ENCODE peak calls at places on chromosome 18, in four cellular contexts. O, M, X and T are unnamed samples.

GRCh38 chr18:3250237-3251107 is 2.9 kb downstream of the MYL12A start:
- DNase-seq in X (no peak), M (peak; percentile 89), O (no peak), T (peak; percentile 63)

GRCh38 chr18:36297419-36298112 is at the start of gene FHOD3:
- DNase-seq in M (peak; percentile 41), X (peak; percentile 67), O (peak; percentile 87), T (peak; percentile 52)

GRCh38 chr18:65817178-65817577 is 66.4 kb downstream of the CDH7 start:
- DNase-seq in M (no peak), O (peak; percentile 56), X (no peak), T (no peak)

GRCh38 chr18:79856119-79857080 is 58.7 kb downstream of the KCNG2 start:
- DNase-seq in X (peak; percentile 73), M (no peak), O (peak; percentile 75), T (no peak)

GRCh38 chr18:56576826-56577573 is 61.4 kb downstream of the TXNL1 start:
- DNase-seq in M (no peak), O (no peak), X (peak; percentile 13), T (no peak)

GRCh38 chr18:58843662-58844035 is 21.0 kb upstream of the ZNF532 start:
- DNase-seq in X (no peak), O (no peak), M (no peak), T (no peak)

GRCh38 chr18:7592305-7593071 is 25.4 kb downstream of the PTPRM start:
- DNase-seq in X (no peak), O (peak; percentile 70), M (no peak), T (no peak)

GRCh38 chr18:53991202-53991601 is 233.3 kb downstream of the MBD2 start:
- DNase-seq in X (peak; percentile 17), O (no peak), M (peak; percentile 82), T (peak; percentile 46)

GRCh38 chr18:686339-687111 is 25.9 kb downstream of the ENOSF1 start:
- DNase-seq in M (no peak), X (no peak), O (peak; percentile 60), T (no peak)

GRCh38 chr18:56756971-56757370 is 105.8 kb downstream of the WDR7 start:
- DNase-seq in M (no peak), O (no peak), X (no peak), T (no peak)

GRCh38 chr18:65725421-65726050 is 25.3 kb upstream of the CDH7 start:
- DNase-seq in X (peak; percentile 66), O (peak; percentile 84), M (no peak), T (no peak)

GRCh38 chr18:59323931-59324622 is 5.6 kb upstream of the CPLX4 start:
- DNase-seq in M (peak; percentile 69), X (no peak), O (no peak), T (peak; percentile 68)

GRCh38 chr18:48785091-48785614 is 165.6 kb downstream of the SMAD7 start:
- DNase-seq in X (no peak), M (no peak), O (no peak), T (no peak)

GRCh38 chr18:61926532-61926931 is 33.7 kb upstream of the RNF152 start:
- DNase-seq in M (no peak), X (no peak), O (no peak), T (no peak)

GRCh38 chr18:54440292-54440691 is 82.6 kb downstream of the C18orf54 start:
- DNase-seq in M (no peak), X (no peak), O (no peak), T (no peak)

GRCh38 chr18:37184209-37184868 is 355.4 kb downstream of the KIAA1328 start:
- DNase-seq in M (no peak), O (no peak), X (no peak), T (no peak)

GRCh38 chr18:21943456-21943855 is 202.9 kb downstream of the MIB1 start:
- DNase-seq in M (no peak), O (no peak), X (no peak), T (no peak)

GRCh38 chr18:13386891-13387801 is 168.6 kb downstream of the LDLRAD4 start:
- DNase-seq in X (no peak), O (no peak), M (no peak), T (no peak)

GRCh38 chr18:63626431-63626830 is 17.6 kb downstream of the SERPINB4 start:
- DNase-seq in X (no peak), M (no peak), O (no peak), T (no peak)

GRCh38 chr18:49618741-49619392 is 57.0 kb downstream of the LIPG start:
- DNase-seq in X (peak; percentile 36), M (no peak), O (no peak), T (no peak)

GRCh38 chr18:37426536-37427080 is 139.0 kb downstream of the CELF4 start:
- DNase-seq in O (no peak), M (no peak), X (no peak), T (no peak)

GRCh38 chr18:45662468-45662867 is 47.2 kb downstream of the SLC14A2 start:
- DNase-seq in X (no peak), O (no peak), M (peak; percentile 56), T (no peak)

GRCh38 chr18:45783097-45784075 is 42.1 kb upstream of the SIGLEC15 start:
- DNase-seq in O (peak; percentile 71), M (peak; percentile 81), X (no peak), T (no peak)

GRCh38 chr18:58367425-58368140 is 261.3 kb downstream of the ALPK2 start:
- DNase-seq in M (no peak), X (no peak), O (no peak), T (no peak)

GRCh38 chr18:41858761-41859555 is 96.1 kb upstream of the PIK3C3 start:
- DNase-seq in O (no peak), M (no peak), X (no peak), T (no peak)

GRCh38 chr18:24270937-24271380 is 126.7 kb downstream of the OSBPL1A start:
- DNase-seq in X (peak; percentile 23), M (peak; percentile 58), O (peak; percentile 58), T (peak; percentile 63)

GRCh38 chr18:36095936-36096519 is 28.7 kb upstream of the RPRD1A start:
- DNase-seq in X (peak; percentile 68), M (peak; percentile 56), O (peak; percentile 72), T (peak; percentile 56)

GRCh38 chr18:77033575-77033974 is 99.0 kb downstream of the MBP start:
- DNase-seq in O (no peak), M (no peak), X (no peak), T (no peak)

GRCh38 chr18:77037533-77037932 is 95.0 kb downstream of the MBP start:
- DNase-seq in X (no peak), O (no peak), M (no peak), T (no peak)

GRCh38 chr18:77032121-77032758 is 100.3 kb downstream of the MBP start:
- DNase-seq in O (no peak), X (no peak), M (peak; percentile 4), T (no peak)

GRCh38 chr18:77038182-77038581 is 94.4 kb downstream of the MBP start:
- DNase-seq in X (no peak), O (no peak), M (no peak), T (no peak)

DNA sequence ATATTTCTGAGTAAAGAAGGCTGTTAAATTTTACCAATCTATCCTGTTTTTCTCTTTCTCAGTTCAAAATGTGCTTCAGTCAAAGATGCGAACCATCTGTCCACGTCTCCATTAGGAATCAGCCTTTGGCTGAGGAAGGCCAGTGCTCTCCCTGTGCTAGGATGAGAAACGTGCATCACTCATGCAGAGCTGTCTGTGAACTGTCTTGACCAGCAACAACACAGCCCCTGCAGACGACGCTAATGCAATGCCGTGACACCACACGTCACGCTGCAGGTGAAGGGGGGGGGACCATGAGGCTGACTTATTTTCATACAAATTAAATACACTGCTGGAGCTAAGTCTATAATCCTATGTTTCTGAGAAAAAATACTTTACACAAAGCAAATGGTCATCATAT is 97.2 kb downstream of the MBP start:
- DNase-seq in M (no peak), X (no peak), O (no peak), T (no peak)
- H3K4me2 ChIP-seq in M (peak overlapping the region; percentile 71), X (no peak overlapping the region), O (no peak overlapping the region), T (no peak overlapping the region)

DNA sequence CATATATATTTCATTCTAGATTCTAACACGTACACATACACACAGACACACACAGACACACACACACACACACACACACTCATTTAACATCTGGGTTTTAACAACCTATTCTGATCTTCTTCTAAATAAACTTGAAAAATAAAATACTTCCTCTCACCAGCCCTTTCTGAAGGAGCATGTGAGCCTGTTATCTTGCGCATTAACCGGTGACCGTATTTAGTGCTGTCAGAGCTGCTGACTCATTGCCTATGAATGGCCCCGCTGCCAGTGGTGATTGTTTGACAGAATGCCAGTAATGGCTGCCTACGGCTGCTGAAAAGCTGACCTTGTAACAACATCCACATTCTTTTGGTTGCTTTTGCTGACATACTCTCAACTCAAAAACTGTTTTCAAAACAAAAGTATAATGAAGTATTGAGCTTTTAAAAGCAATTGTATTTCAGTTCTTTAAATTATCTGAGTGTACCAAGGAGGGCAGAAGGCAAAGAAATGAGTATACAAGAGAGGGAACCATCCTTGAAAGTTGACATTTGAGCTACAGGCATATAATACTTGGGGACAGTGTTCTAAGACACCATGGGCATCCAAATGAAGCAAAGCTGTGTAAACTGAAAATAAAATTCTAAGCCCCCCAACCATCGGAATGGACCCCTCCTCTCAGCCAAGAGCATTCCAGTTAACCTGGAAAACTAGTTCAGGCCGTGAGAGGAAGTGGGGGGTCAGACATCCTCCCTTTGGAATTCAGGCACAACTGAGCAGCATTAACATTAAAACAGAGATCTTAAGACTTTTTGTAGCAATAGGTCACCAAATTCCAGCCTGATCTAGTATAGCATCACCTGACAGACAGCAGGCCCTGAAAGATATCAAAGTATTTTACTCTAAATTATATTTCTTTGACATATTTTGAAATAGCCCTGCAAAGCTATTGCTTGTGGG is 50.2 kb upstream of the DTNA start:
- DNase-seq in X (peak; percentile 89), M (peak; percentile 95), O (peak; percentile 95), T (peak; percentile 81)
- H3K4me3 ChIP-seq in X (no peak overlapping the region), M (no peak overlapping the region), O (peak overlapping the region; percentile 33), T (no peak overlapping the region)

GRCh38 chr18:76689646-76690264 is 132.6 kb upstream of the ZNF236 start:
- DNase-seq in X (no peak), O (peak; percentile 33), M (no peak), T (no peak)
- TF ChIP-seq EZH2 in X (no peak), O (no peak), M (no peak), T (no peak)

DNA sequence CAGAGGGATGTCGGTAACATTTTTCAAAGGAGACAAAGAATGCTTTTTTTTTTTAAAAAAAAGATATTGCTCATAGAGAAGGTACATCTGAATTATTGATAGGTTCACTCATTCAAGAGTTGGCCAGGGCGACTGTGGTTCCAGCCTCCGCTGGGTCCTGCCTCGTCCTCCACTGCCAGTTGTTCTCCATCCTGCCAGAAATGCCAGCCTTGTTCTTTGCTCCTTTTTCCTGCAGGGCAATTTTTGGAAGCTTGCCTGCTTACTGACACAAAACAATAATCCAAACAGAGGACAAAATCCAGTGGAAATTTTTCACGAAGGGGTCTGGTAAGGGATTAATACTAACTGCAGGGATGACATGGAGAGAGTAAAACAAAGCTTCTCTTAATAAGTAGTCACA is 1113.0 kb downstream of the CBLN2 start:
- DNase-seq in X (no peak), O (no peak), M (no peak), T (no peak)
- H3K4me2 ChIP-seq in X (no peak overlapping the region), O (no peak overlapping the region), M (no peak overlapping the region), T (no peak overlapping the region)